ENCODE peak calls at places on chromosomes 4 and X, in six cellular contexts. H is suprapubic skin, Q is WTC11, O is BE2C, V is fibroblast of the aortic adventitia, R is fibroblast of mammary gland. L is an unnamed sample.

GRCh38 chr4:94571301-94571700 is 119.6 kb downstream of the PDLIM5 start:
- DNase-seq in H (no peak), Q (no peak), O (no peak), V (no peak), R (no peak), L (no peak)

GRCh38 chr4:140643571-140644055 is 74.9 kb upstream of the UCP1 start:
- DNase-seq in H (no peak), Q (no peak), O (no peak), V (no peak), R (no peak), L (no peak)

GRCh38 chr4:111639876-111640275 is 505.4 kb upstream of the FAM241A start:
- DNase-seq in H (no peak), Q (no peak), O (no peak), V (peak; percentile 25), R (peak; percentile 61), L (peak; percentile 35)

GRCh38 chrX:136899206-136899605 is 18.7 kb upstream of the RBMX start:
- DNase-seq in H (no peak), Q (no peak), O (no peak), V (peak; percentile 64), R (peak; percentile 33), L (no peak)

GRCh38 chr4:1882850-1883271 is 11.7 kb downstream of the NSD2 start:
- DNase-seq in H (no peak), Q (no peak), O (no peak), V (no peak), R (no peak), L (no peak)

GRCh38 chr4:26261400-26261799 is 59.4 kb upstream of the RBPJ start:
- DNase-seq in H (no peak), Q (no peak), O (no peak), V (no peak), R (no peak), L (no peak)

GRCh38 chr4:71189471-71189870 is 149.3 kb upstream of the SLC4A4 start:
- DNase-seq in H (no peak), Q (no peak), O (no peak), V (peak; percentile 50), R (no peak), L (no peak)

GRCh38 chrX:45006002-45006800 is 133.2 kb downstream of the KDM6A start:
- DNase-seq in H (no peak), Q (no peak), O (no peak), V (peak; percentile 3), R (peak; percentile 25), L (peak; percentile 66)

GRCh38 chr4:109572154-109572553 is 12.1 kb downstream of the MCUB start:
- DNase-seq in H (no peak), Q (no peak), O (no peak), V (no peak), R (no peak), L (no peak)

GRCh38 chr4:109574931-109575804 is 15.1 kb downstream of the MCUB start:
- DNase-seq in H (no peak), Q (no peak), O (no peak), V (no peak), R (no peak), L (no peak)

GRCh38 chr4:109576462-109576861 is 16.4 kb downstream of the MCUB start:
- DNase-seq in H (no peak), Q (no peak), O (no peak), V (peak; percentile 43), R (peak; percentile 15), L (no peak)

GRCh38 chr4:109571494-109571893 is 11.4 kb downstream of the MCUB start:
- DNase-seq in H (no peak), Q (no peak), O (no peak), V (no peak), R (peak; percentile 25), L (no peak)

DNA sequence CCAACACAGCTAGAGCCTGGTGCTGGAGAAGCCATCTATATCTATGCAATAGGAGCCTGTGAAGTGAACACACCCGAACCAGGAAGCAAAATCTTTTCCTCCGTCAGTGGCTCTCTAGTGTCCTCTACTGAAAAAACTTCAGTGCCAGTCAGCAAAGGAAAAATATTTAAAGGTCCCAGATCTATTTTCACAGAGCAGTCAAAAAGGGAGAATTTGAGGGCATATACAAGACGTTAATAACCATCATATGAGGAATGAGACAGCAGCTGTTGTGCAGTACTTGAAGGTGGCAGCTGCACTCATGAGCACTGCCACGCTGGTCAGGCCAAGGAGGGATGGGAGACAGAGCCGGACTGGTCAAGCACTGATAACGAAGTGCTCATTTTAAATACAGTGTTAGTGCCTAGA is 14.4 kb downstream of the MCUB start:
- DNase-seq in H (no peak), Q (no peak), O (no peak), V (peak; percentile 49), R (peak; percentile 6), L (peak; percentile 32)
- TF ChIP-seq CTCF in H (no peak), Q (no peak), O (peak; percentile 38), V (peak; percentile 45), R (no peak), L (no peak)

DNA sequence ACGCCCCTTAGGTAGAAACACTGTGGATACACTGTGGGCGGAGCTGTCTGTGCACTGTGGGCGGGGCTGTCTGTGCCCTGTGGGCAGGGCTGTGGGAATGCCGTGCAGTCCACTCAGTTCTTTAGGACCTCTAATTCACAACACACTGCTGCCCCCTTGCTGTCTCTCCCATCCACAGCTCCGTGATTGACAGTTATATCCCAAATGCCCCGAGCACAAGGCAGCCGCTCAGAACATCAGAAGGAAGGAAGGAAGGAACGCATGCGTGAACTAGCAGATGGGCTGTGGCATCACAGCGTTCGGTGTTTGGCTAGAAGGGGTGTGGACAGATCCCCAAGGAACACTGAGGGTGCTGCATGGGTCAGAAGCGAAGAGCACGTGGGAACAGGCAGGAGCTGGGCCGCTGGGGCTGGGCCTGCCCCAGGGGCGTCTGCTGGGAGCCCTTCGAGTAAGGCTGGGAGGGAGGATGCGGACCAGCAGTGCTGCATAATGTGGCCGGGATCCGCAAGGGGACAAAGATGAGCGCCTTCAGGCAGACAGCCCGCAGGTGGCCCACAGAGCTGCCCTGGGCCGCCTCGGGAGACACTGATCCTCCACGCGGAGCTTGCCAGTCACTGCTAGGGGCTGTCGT is 29.8 kb downstream of the ACOX3 start:
- DNase-seq in H (no peak), Q (peak; percentile 85), O (peak; percentile 95), V (peak; percentile 52), R (peak; percentile 47), L (peak; percentile 60)
- TF ChIP-seq CTCF in H (no peak), Q (no peak), O (peak; percentile 80), V (peak; percentile 20), R (peak; percentile 40), L (no peak)

DNA sequence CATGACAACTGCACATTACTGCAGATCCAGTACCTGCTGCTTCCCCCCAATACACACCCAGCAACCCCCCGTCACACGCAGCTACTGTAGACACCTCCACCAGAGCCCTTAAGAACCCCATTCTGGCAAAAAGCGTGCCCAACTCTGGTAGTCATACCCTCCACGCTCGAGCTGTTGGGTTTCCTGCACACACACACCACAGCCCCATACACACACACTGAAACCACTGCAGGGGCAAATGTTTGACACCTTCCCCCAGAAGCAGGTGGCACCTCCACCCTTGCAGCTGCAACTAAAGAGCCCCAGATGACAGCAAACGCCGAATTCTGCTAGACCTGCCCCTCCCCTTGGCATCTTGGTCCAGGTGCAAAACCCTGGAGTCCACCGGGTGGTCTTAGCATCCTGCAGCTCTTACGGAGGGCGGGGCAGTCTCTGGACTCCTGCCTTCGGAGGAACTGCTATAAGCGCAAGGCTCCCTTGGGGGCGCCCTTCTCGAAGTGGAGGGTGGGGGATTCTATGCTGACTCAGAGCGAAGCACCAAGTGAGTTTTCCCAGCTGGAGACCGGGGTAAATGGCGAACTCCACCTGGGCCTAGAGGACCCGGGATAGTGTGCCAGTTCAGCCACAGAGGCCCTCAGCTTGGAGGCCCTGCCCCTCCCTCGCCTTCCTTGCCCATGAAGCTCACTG is 1.5 kb downstream of the FRMPD3 start:
- DNase-seq in H (no peak), Q (peak; percentile 76), O (peak; percentile 10), V (no peak), R (peak; percentile 10), L (no peak)
- TF ChIP-seq CTCF in H (no peak), Q (peak; percentile 34), O (peak; percentile 4), V (no peak), R (no peak), L (no peak)

GRCh38 chrX:47644557-47645091 is 5.7 kb downstream of the ELK1 start:
- DNase-seq in H (no peak), Q (peak; percentile 25), O (peak; percentile 45), V (peak; percentile 43), R (peak; percentile 47), L (peak; percentile 23)
- TF ChIP-seq CTCF in H (no peak), Q (peak; percentile 38), O (peak; percentile 70), V (peak; percentile 60), R (peak; percentile 42), L (peak; percentile 34)

DNA sequence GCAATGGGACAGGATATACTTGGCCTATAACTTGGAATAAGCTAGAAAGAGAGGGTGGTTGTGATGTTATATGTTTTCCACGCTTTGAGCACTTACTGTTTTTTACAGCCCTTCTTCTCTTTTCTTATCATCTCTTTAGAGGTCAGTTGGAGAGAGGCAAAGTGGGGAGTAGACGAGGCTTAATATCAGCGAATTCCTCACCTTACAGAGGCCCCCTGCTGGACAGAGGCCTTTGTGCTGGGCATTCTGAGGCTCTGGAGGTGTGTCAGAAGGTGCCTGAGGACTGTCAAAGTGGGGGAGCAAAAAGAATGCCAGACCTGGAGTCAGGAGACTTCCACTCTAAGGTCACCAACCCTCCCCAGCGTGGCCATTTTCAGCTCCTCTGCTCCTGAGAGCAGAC is 42.5 kb downstream of the MAMLD1 start:
- DNase-seq in H (no peak), Q (peak; percentile 29), O (no peak), V (no peak), R (no peak), L (peak; percentile 38)
- TF ChIP-seq CTCF in H (no peak), Q (no peak), O (no peak), V (no peak), R (no peak), L (no peak)

GRCh38 chrX:150352114-150352513 is 11.0 kb upstream of the MAMLD1 start:
- DNase-seq in H (no peak), Q (no peak), O (no peak), V (no peak), R (no peak), L (peak; percentile 73)
- TF ChIP-seq CTCF in H (no peak), Q (no peak), O (no peak), V (no peak), R (no peak), L (no peak)

L was measured in MCF 10A.